ENCODE peak calls at places on chromosomes 13 and 19, in eight cellular contexts. D is MV-4-11; K is stimulated activated CD8-positive, alpha-beta memory T cell treated with anti-CD3 and anti-CD28 coated beads, Interleukin-12 subunit alpha, Interleukin-12 subunit beta, amount 100 ng/mL, for 1 hour; W is NCI-H146; E is T-helper 2 cell; I is ELR; V is T-helper 9 cell; P is T-helper 17 cell. T is an unnamed sample.

GRCh38 chr13:114043421-114044053 is 69.7 kb upstream of the C13orf46 start:
- DNase-seq in E (peak; percentile 28), K (no peak), I (peak; percentile 58), V (peak; percentile 17), D (peak; percentile 97), P (no peak), W (peak; percentile 61), T (no peak)

GRCh38 chr13:30855569-30855968 is 50.5 kb upstream of the MEDAG start:
- DNase-seq in I (no peak), K (no peak), E (no peak), W (no peak), P (no peak), V (no peak), D (no peak), T (no peak)

GRCh38 chr13:113115363-113116205 is 7.0 kb upstream of the F10 start:
- DNase-seq in W (no peak), K (no peak), D (no peak), V (no peak), E (no peak), P (no peak), I (no peak), T (peak; percentile 55)

GRCh38 chr13:76707360-76707759 is 178.8 kb downstream of the KCTD12 start:
- DNase-seq in K (no peak), W (no peak), E (no peak), I (peak; percentile 77), V (no peak), D (no peak), P (no peak), T (no peak)

GRCh38 chr13:44373247-44373600 is 400 bp upstream of the SERP2 start:
- DNase-seq in K (no peak), I (no peak), W (no peak), D (no peak), P (no peak), E (no peak), V (no peak), T (no peak)

GRCh38 chr19:17829855-17830566 is 8.7 kb upstream of the INSL3 start:
- DNase-seq in D (no peak), K (no peak), V (no peak), W (peak; percentile 70), E (no peak), P (no peak), I (no peak), T (no peak)

GRCh38 chr13:64718116-64718515 is 2512.0 kb downstream of the PCDH9 start:
- DNase-seq in V (no peak), D (no peak), P (no peak), E (no peak), K (no peak), I (peak; percentile 12), W (no peak), T (no peak)

GRCh38 chr19:18735324-18735723 is 51.8 kb downstream of the CRTC1 start:
- DNase-seq in D (no peak), P (no peak), W (no peak), I (no peak), E (no peak), V (no peak), K (no peak), T (no peak)

GRCh38 chr19:48874309-48875135 is 2.3 kb downstream of the PPP1R15A start:
- DNase-seq in P (peak; percentile 36), E (peak; percentile 20), W (no peak), V (peak; percentile 62), D (peak; percentile 58), K (no peak), I (peak; percentile 93), T (no peak)

GRCh38 chr19:51327066-51327985 is 14.6 kb downstream of the VSIG10L start:
- DNase-seq in D (peak; percentile 76), I (no peak), P (peak; percentile 23), V (peak; percentile 44), W (no peak), E (peak; percentile 90), K (no peak), T (peak; percentile 84)

GRCh38 chr19:48728882-48729645 is 9.5 kb upstream of the MAMSTR start:
- DNase-seq in D (no peak), P (no peak), V (no peak), K (no peak), E (no peak), W (no peak), I (no peak), T (no peak)

GRCh38 chr19:41871573-41872383 is 5.3 kb upstream of the CD79A start:
- DNase-seq in I (peak; percentile 38), P (peak; percentile 30), K (peak; percentile 32), W (no peak), E (peak; percentile 92), D (peak; percentile 98), V (peak; percentile 46), T (no peak)

GRCh38 chr13:108227651-108228272 is 9.6 kb downstream of the ABHD13 start:
- DNase-seq in W (peak; percentile 46), E (peak; percentile 47), P (no peak), V (no peak), K (no peak), D (peak; percentile 37), I (peak; percentile 52), T (no peak)

GRCh38 chr19:16899566-16900075 is 10.8 kb downstream of the F2RL3 start:
- DNase-seq in P (no peak), D (peak; percentile 78), W (peak; percentile 50), V (no peak), K (no peak), I (peak; percentile 62), E (peak; percentile 34), T (no peak)

GRCh38 chr19:2578391-2578826 is 102.5 kb downstream of the GADD45B start:
- DNase-seq in I (peak; percentile 67), W (no peak), K (no peak), P (no peak), V (no peak), D (no peak), E (no peak), T (peak; percentile 38)

GRCh38 chr13:105213512-105213911 is 1322.0 kb downstream of the EFNB2 start:
- DNase-seq in D (no peak), K (no peak), V (no peak), E (no peak), I (no peak), W (no peak), P (no peak), T (no peak)

GRCh38 chr19:32458500-32459123 is 53.0 kb downstream of the DPY19L3 start:
- DNase-seq in E (peak; percentile 65), P (no peak), D (no peak), V (no peak), W (no peak), I (no peak), K (no peak), T (no peak)

GRCh38 chr13:110294146-110294545 is 12.8 kb downstream of the COL4A1 start:
- DNase-seq in W (no peak), D (no peak), I (no peak), K (no peak), P (no peak), E (no peak), V (no peak), T (no peak)

GRCh38 chr19:2811221-2811722 is 8.4 kb upstream of the ZNF554 start:
- DNase-seq in W (no peak), K (no peak), E (no peak), V (no peak), I (no peak), P (no peak), D (no peak), T (peak; percentile 38)

GRCh38 chr13:23348270-23349126 is 85.0 kb downstream of the SACS start:
- DNase-seq in W (no peak), D (no peak), K (no peak), I (no peak), V (no peak), E (no peak), P (no peak), T (no peak)

GRCh38 chr13:48410199-48410598 is 2.7 kb downstream of the LPAR6 start:
- DNase-seq in D (no peak), W (no peak), E (peak; percentile 89), V (no peak), K (no peak), I (no peak), P (no peak), T (no peak)

GRCh38 chr19:39112338-39112890 is 13.2 kb upstream of the PAK4 start:
- DNase-seq in P (no peak), D (no peak), K (no peak), E (no peak), V (no peak), I (peak; percentile 71), W (no peak), T (no peak)

GRCh38 chr19:44738603-44739585 is 9.6 kb upstream of the BCL3 start:
- DNase-seq in P (no peak), K (no peak), I (no peak), D (peak; percentile 17), E (no peak), W (no peak), V (no peak), T (peak; percentile 83)

GRCh38 chr19:48325265-48325910 is at the start of gene EMP3:
- DNase-seq in K (peak; percentile 75), E (peak; percentile 94), W (peak; percentile 45), D (peak; percentile 94), V (peak; percentile 75), P (peak; percentile 72), I (peak; percentile 93), T (peak; percentile 84)

GRCh38 chr19:14479985-14480694 is 5.0 kb upstream of the PTGER1 start:
- DNase-seq in W (no peak), P (peak; percentile 76), K (peak; percentile 42), I (no peak), V (peak; percentile 68), E (peak; percentile 67), D (peak; percentile 24), T (no peak)

GRCh38 chr13:109569938-109570711 is 216.3 kb downstream of the IRS2 start:
- DNase-seq in K (peak; percentile 3), W (no peak), V (peak; percentile 13), E (peak; percentile 91), I (no peak), D (peak; percentile 26), P (peak; percentile 10), T (no peak)

GRCh38 chr13:50891206-50891605 is 18.4 kb upstream of the RNASEH2B start:
- DNase-seq in I (no peak), P (no peak), E (no peak), V (no peak), K (no peak), W (no peak), D (no peak), T (no peak)

GRCh38 chr19:41691268-41691970 is 3.3 kb upstream of the CEACAM7 start:
- DNase-seq in E (no peak), V (peak; percentile 30), W (peak; percentile 30), K (no peak), I (peak; percentile 36), D (peak; percentile 32), P (peak; percentile 45), T (no peak)

GRCh38 chr13:73835138-73835721 is 299.0 kb downstream of the KLF12 start:
- DNase-seq in K (no peak), E (peak; percentile 57), D (peak; percentile 1), V (no peak), P (no peak), I (peak; percentile 73), W (peak; percentile 56), T (no peak)

GRCh38 chr13:89959074-89959473 is 1388.4 kb upstream of the MIR17HG start:
- DNase-seq in I (no peak), D (no peak), K (no peak), E (no peak), W (no peak), P (no peak), V (no peak), T (no peak)

GRCh38 chr13:76769238-76769859 is 116.9 kb downstream of the KCTD12 start:
- DNase-seq in V (no peak), W (no peak), I (no peak), P (no peak), D (peak; percentile 52), K (no peak), E (no peak), T (no peak)

GRCh38 chr19:54096642-54097106 is 3.9 kb downstream of the OSCAR start:
- DNase-seq in V (no peak), E (peak; percentile 67), P (no peak), K (no peak), W (peak; percentile 18), I (peak; percentile 58), D (no peak), T (peak; percentile 42)

T was measured in left lung.